ENCODE peak calls at places on chromosomes 7 and 10, in seven cellular contexts. R is nephron progenitor cell; S is NCI-H510A treated with DMSO at 0.1 percent for 48 hours; P is foreskin fibroblast; Y is GM13977; C is activated CD4-positive, CD25-positive, alpha-beta regulatory T cell treated with anti-CD3 and anti-CD28 coated beads, Interleukin-2, amount 50 U/mL, for 72 hours; Z is endothelial cell. T is an unnamed sample.

GRCh38 chr10:74079028-74079913 is 71.4 kb downstream of the AP3M1 start:
- DNase-seq in R (no peak), S (no peak), P (peak), Y (no peak), C (no peak), Z (no peak), T (no peak)

GRCh38 chr7:1807821-1808600 is 137.9 kb downstream of the ELFN1 start:
- DNase-seq in R (no peak), S (no peak), P (no peak), Y (no peak), C (no peak), Z (no peak), T (no peak)

GRCh38 chr7:14504134-14504533 is 398.4 kb downstream of the DGKB start:
- DNase-seq in R (no peak), S (no peak), P (no peak), Y (no peak), C (no peak), Z (no peak), T (peak)

GRCh38 chr7:73520673-73521635 is 1.1 kb downstream of the BAZ1B start:
- DNase-seq in R (peak), S (no peak), P (peak), Y (no peak), C (no peak), Z (peak), T (no peak)

GRCh38 chr10:77511498-77512218 is 126.0 kb downstream of the KCNMA1 start:
- DNase-seq in R (no peak), S (no peak), P (no peak), Y (no peak), C (no peak), Z (no peak), T (no peak)

GRCh38 chr7:146772581-146772980 is 656.0 kb downstream of the CNTNAP2 start:
- DNase-seq in R (peak), S (no peak), P (no peak), Y (no peak), C (no peak), Z (peak), T (no peak)

GRCh38 chr7:33880787-33881186 is 24.6 kb upstream of the BMPER start:
- DNase-seq in R (no peak), S (no peak), P (peak), Y (no peak), C (no peak), Z (no peak), T (no peak)

GRCh38 chr7:47941136-47941844 is 7.0 kb downstream of the PKD1L1 start:
- DNase-seq in R (no peak), S (no peak), P (peak), Y (no peak), C (no peak), Z (no peak), T (no peak)

GRCh38 chr7:11297764-11298163 is 324.1 kb downstream of the PHF14 start:
- DNase-seq in R (no peak), S (no peak), P (peak), Y (no peak), C (no peak), Z (no peak), T (no peak)

GRCh38 chr10:30829921-30830671 is 200.5 kb upstream of the LYZL2 start:
- DNase-seq in R (no peak), S (no peak), P (peak), Y (no peak), C (no peak), Z (no peak), T (no peak)

GRCh38 chr10:76155961-76156360 is 724.5 kb downstream of the LRMDA start:
- DNase-seq in R (no peak), S (no peak), P (no peak), Y (no peak), C (no peak), Z (no peak), T (no peak)

GRCh38 chr7:142024547-142024946 is 28.9 kb downstream of the MGAM start:
- DNase-seq in R (no peak), S (no peak), P (no peak), Y (no peak), C (no peak), Z (no peak), T (no peak)

GRCh38 chr10:86955501-86956194 is 1.8 kb downstream of the MMRN2 start:
- DNase-seq in R (no peak), S (no peak), P (no peak), Y (no peak), C (no peak), Z (peak), T (no peak)

T was measured in frontal cortex.